ENCODE peak calls at places on chromosomes 4 and X, in eight cellular contexts. One of them, this sample, is unnamed.

GRCh38 chr4:139530833-139531427 is 25.1 kb downstream of the SETD7 start:
- DNase-seq in CD8-positive, alpha-beta memory T cell: peak; percentile 48
- DNase-seq in body of pancreas: peak; percentile 59
- DNase-seq in IMR-90: no peak
- DNase-seq in testis: peak; percentile 50
- DNase-seq in heart left ventricle: peak; percentile 53
- DNase-seq in CD4-positive, alpha-beta memory T cell: peak; percentile 41
- DNase-seq in mucosa of descending colon: no peak
- DNase-seq in this sample: peak; percentile 33

GRCh38 chr4:101439926-101440325 is 92.6 kb upstream of the PPP3CA start:
- DNase-seq in testis: no peak
- DNase-seq in IMR-90: peak; percentile 15
- DNase-seq in CD8-positive, alpha-beta memory T cell: no peak
- DNase-seq in CD4-positive, alpha-beta memory T cell: no peak
- DNase-seq in heart left ventricle: no peak
- DNase-seq in body of pancreas: no peak
- DNase-seq in mucosa of descending colon: no peak
- DNase-seq in this sample: no peak

GRCh38 chr4:184309241-184310170 is 91.8 kb upstream of the ENPP6 start:
- DNase-seq in IMR-90: no peak
- DNase-seq in CD4-positive, alpha-beta memory T cell: no peak
- DNase-seq in heart left ventricle: no peak
- DNase-seq in testis: no peak
- DNase-seq in mucosa of descending colon: no peak
- DNase-seq in CD8-positive, alpha-beta memory T cell: no peak
- DNase-seq in body of pancreas: no peak
- DNase-seq in this sample: no peak

GRCh38 chr4:167541286-167541685 is 307.0 kb upstream of the SPOCK3 start:
- DNase-seq in heart left ventricle: no peak
- DNase-seq in CD4-positive, alpha-beta memory T cell: no peak
- DNase-seq in body of pancreas: no peak
- DNase-seq in mucosa of descending colon: no peak
- DNase-seq in testis: no peak
- DNase-seq in CD8-positive, alpha-beta memory T cell: no peak
- DNase-seq in IMR-90: no peak
- DNase-seq in this sample: no peak

GRCh38 chrX:118928126-118928525 is 46.3 kb upstream of the LONRF3 start:
- DNase-seq in mucosa of descending colon: no peak
- DNase-seq in CD4-positive, alpha-beta memory T cell: no peak
- DNase-seq in body of pancreas: no peak
- DNase-seq in heart left ventricle: no peak
- DNase-seq in IMR-90: no peak
- DNase-seq in CD8-positive, alpha-beta memory T cell: no peak
- DNase-seq in testis: no peak
- DNase-seq in this sample: no peak

GRCh38 chrX:71493111-71493613 is 39.7 kb upstream of the OGT start:
- DNase-seq in mucosa of descending colon: no peak
- DNase-seq in heart left ventricle: no peak
- DNase-seq in body of pancreas: peak; percentile 35
- DNase-seq in IMR-90: no peak
- DNase-seq in CD8-positive, alpha-beta memory T cell: no peak
- DNase-seq in testis: peak; percentile 82
- DNase-seq in CD4-positive, alpha-beta memory T cell: no peak
- DNase-seq in this sample: no peak

GRCh38 chr4:107896158-107896645 is 35.1 kb upstream of the CYP2U1 start:
- DNase-seq in CD4-positive, alpha-beta memory T cell: no peak
- DNase-seq in IMR-90: peak; percentile 97
- DNase-seq in CD8-positive, alpha-beta memory T cell: no peak
- DNase-seq in body of pancreas: no peak
- DNase-seq in heart left ventricle: no peak
- DNase-seq in mucosa of descending colon: no peak
- DNase-seq in testis: no peak
- DNase-seq in this sample: peak; percentile 27

GRCh38 chr4:29046716-29047115 is 1673.5 kb upstream of the PCDH7 start:
- DNase-seq in mucosa of descending colon: no peak
- DNase-seq in IMR-90: peak; percentile 93
- DNase-seq in heart left ventricle: no peak
- DNase-seq in CD8-positive, alpha-beta memory T cell: no peak
- DNase-seq in body of pancreas: no peak
- DNase-seq in testis: no peak
- DNase-seq in CD4-positive, alpha-beta memory T cell: no peak
- DNase-seq in this sample: no peak

GRCh38 chr4:31692407-31692940 is 972.3 kb downstream of the PCDH7 start:
- DNase-seq in body of pancreas: no peak
- DNase-seq in mucosa of descending colon: no peak
- DNase-seq in CD4-positive, alpha-beta memory T cell: no peak
- DNase-seq in testis: no peak
- DNase-seq in IMR-90: no peak
- DNase-seq in CD8-positive, alpha-beta memory T cell: no peak
- DNase-seq in heart left ventricle: no peak
- DNase-seq in this sample: no peak

GRCh38 chrX:44974462-44974861 is 101.5 kb downstream of the KDM6A start:
- DNase-seq in IMR-90: peak; percentile 59
- DNase-seq in mucosa of descending colon: no peak
- DNase-seq in CD8-positive, alpha-beta memory T cell: no peak
- DNase-seq in testis: no peak
- DNase-seq in CD4-positive, alpha-beta memory T cell: no peak
- DNase-seq in heart left ventricle: no peak
- DNase-seq in body of pancreas: no peak
- DNase-seq in this sample: no peak

GRCh38 chr4:40728341-40728740 is 21.4 kb upstream of the NSUN7 start:
- DNase-seq in testis: no peak
- DNase-seq in CD4-positive, alpha-beta memory T cell: no peak
- DNase-seq in body of pancreas: no peak
- DNase-seq in IMR-90: no peak
- DNase-seq in heart left ventricle: no peak
- DNase-seq in mucosa of descending colon: no peak
- DNase-seq in CD8-positive, alpha-beta memory T cell: no peak
- DNase-seq in this sample: no peak

GRCh38 chr4:22063613-22064012 is 115.0 kb upstream of the KCNIP4 start:
- DNase-seq in IMR-90: no peak
- DNase-seq in CD8-positive, alpha-beta memory T cell: no peak
- DNase-seq in heart left ventricle: no peak
- DNase-seq in body of pancreas: no peak
- DNase-seq in testis: no peak
- DNase-seq in CD4-positive, alpha-beta memory T cell: no peak
- DNase-seq in mucosa of descending colon: no peak
- DNase-seq in this sample: no peak

GRCh38 chr4:177482367-177482766 is 40.1 kb upstream of the AGA start:
- DNase-seq in IMR-90: no peak
- DNase-seq in mucosa of descending colon: no peak
- DNase-seq in body of pancreas: no peak
- DNase-seq in CD8-positive, alpha-beta memory T cell: no peak
- DNase-seq in CD4-positive, alpha-beta memory T cell: no peak
- DNase-seq in testis: no peak
- DNase-seq in heart left ventricle: no peak
- DNase-seq in this sample: no peak

GRCh38 chr4:148184922-148185321 is 257.3 kb downstream of the NR3C2 start:
- DNase-seq in body of pancreas: no peak
- DNase-seq in mucosa of descending colon: no peak
- DNase-seq in IMR-90: no peak
- DNase-seq in CD4-positive, alpha-beta memory T cell: no peak
- DNase-seq in heart left ventricle: no peak
- DNase-seq in testis: no peak
- DNase-seq in CD8-positive, alpha-beta memory T cell: no peak
- DNase-seq in this sample: no peak

GRCh38 chr4:148182230-148182928 is 259.8 kb downstream of the NR3C2 start:
- DNase-seq in heart left ventricle: no peak
- DNase-seq in mucosa of descending colon: no peak
- DNase-seq in body of pancreas: no peak
- DNase-seq in CD4-positive, alpha-beta memory T cell: no peak
- DNase-seq in testis: no peak
- DNase-seq in CD8-positive, alpha-beta memory T cell: no peak
- DNase-seq in IMR-90: no peak
- DNase-seq in this sample: no peak
- H3K36me3 ChIP-seq in heart left ventricle: no peaks in the 10 kb centered on the region
- H3K36me3 ChIP-seq in mucosa of descending colon: no peaks in the 10 kb centered on the region
- H3K36me3 ChIP-seq in body of pancreas: no peaks in the 10 kb centered on the region
- H3K36me3 ChIP-seq in CD4-positive, alpha-beta memory T cell: no peaks in the 10 kb centered on the region
- H3K36me3 ChIP-seq in testis: no peaks in the 10 kb centered on the region
- H3K36me3 ChIP-seq in CD8-positive, alpha-beta memory T cell: no peaks in the 10 kb centered on the region
- H3K36me3 ChIP-seq in IMR-90: no peaks in the 10 kb centered on the region
- H3K36me3 ChIP-seq in this sample: no peaks in the 10 kb centered on the region

GRCh38 chrX:10118530-10118929 is 38.2 kb upstream of the CLCN4 start:
- DNase-seq in body of pancreas: no peak
- DNase-seq in CD4-positive, alpha-beta memory T cell: no peak
- DNase-seq in mucosa of descending colon: no peak
- DNase-seq in testis: no peak
- DNase-seq in CD8-positive, alpha-beta memory T cell: no peak
- DNase-seq in IMR-90: no peak
- DNase-seq in heart left ventricle: no peak
- DNase-seq in this sample: no peak

GRCh38 chrX:10117864-10118377 is 38.9 kb upstream of the CLCN4 start:
- DNase-seq in testis: no peak
- DNase-seq in mucosa of descending colon: no peak
- DNase-seq in heart left ventricle: no peak
- DNase-seq in body of pancreas: no peak
- DNase-seq in IMR-90: no peak
- DNase-seq in CD8-positive, alpha-beta memory T cell: no peak
- DNase-seq in CD4-positive, alpha-beta memory T cell: no peak
- DNase-seq in this sample: no peak

GRCh38 chrX:10112510-10112909 is 44.3 kb upstream of the CLCN4 start:
- DNase-seq in body of pancreas: no peak
- DNase-seq in testis: no peak
- DNase-seq in heart left ventricle: no peak
- DNase-seq in CD8-positive, alpha-beta memory T cell: no peak
- DNase-seq in CD4-positive, alpha-beta memory T cell: no peak
- DNase-seq in mucosa of descending colon: no peak
- DNase-seq in IMR-90: no peak
- DNase-seq in this sample: no peak

GRCh38 chrX:10117301-10117700 is 39.5 kb upstream of the CLCN4 start:
- DNase-seq in IMR-90: no peak
- DNase-seq in testis: no peak
- DNase-seq in heart left ventricle: no peak
- DNase-seq in CD8-positive, alpha-beta memory T cell: no peak
- DNase-seq in CD4-positive, alpha-beta memory T cell: no peak
- DNase-seq in body of pancreas: no peak
- DNase-seq in mucosa of descending colon: no peak
- DNase-seq in this sample: no peak

DNA sequence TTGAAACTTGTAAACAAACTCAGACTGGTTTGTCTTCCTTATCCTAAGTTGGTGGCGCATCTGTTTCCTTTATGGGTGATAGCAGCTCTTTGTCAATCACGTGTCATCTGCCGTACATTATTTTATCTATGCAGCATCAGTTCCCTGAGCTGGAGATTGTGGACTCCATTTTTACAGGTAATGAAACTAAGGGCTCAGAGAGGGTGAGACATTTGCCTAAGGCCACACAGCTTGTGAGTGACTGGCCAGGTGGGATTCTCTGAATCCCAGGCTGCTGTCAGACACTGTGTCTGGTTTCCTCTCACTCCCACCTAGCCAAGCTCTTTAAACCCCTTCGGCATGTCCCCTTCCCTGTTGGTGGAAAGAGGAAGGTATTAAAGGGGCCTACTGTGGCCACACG is 41.7 kb upstream of the CLCN4 start:
- DNase-seq in IMR-90: no peak
- DNase-seq in testis: no peak
- DNase-seq in CD8-positive, alpha-beta memory T cell: no peak
- DNase-seq in mucosa of descending colon: no peak
- DNase-seq in CD4-positive, alpha-beta memory T cell: no peak
- DNase-seq in body of pancreas: no peak
- DNase-seq in heart left ventricle: no peak
- DNase-seq in this sample: no peak
- H3K36me3 ChIP-seq in IMR-90: peaks cover 21% of the 10 kb centered on the region
- H3K36me3 ChIP-seq in testis: no peaks in the 10 kb centered on the region
- H3K36me3 ChIP-seq in CD8-positive, alpha-beta memory T cell: peaks cover 8% of the 10 kb centered on the region
- H3K36me3 ChIP-seq in mucosa of descending colon: no peaks in the 10 kb centered on the region
- H3K36me3 ChIP-seq in CD4-positive, alpha-beta memory T cell: no peaks in the 10 kb centered on the region
- H3K36me3 ChIP-seq in body of pancreas: no peaks in the 10 kb centered on the region
- H3K36me3 ChIP-seq in heart left ventricle: no peaks in the 10 kb centered on the region
- H3K36me3 ChIP-seq in this sample: no peaks in the 10 kb centered on the region

GRCh38 chr4:6999172-7000086 is 43.7 kb upstream of the TADA2B start:
- DNase-seq in CD4-positive, alpha-beta memory T cell: peak; percentile 29
- DNase-seq in IMR-90: no peak
- DNase-seq in mucosa of descending colon: peak; percentile 33
- DNase-seq in testis: no peak
- DNase-seq in CD8-positive, alpha-beta memory T cell: no peak
- DNase-seq in body of pancreas: no peak
- DNase-seq in heart left ventricle: no peak
- DNase-seq in this sample: peak; percentile 67
- H3K36me3 ChIP-seq in CD4-positive, alpha-beta memory T cell: peaks cover 51% of the 10 kb centered on the region
- H3K36me3 ChIP-seq in IMR-90: peaks cover 57% of the 10 kb centered on the region
- H3K36me3 ChIP-seq in mucosa of descending colon: peaks cover 13% of the 10 kb centered on the region
- H3K36me3 ChIP-seq in testis: peaks cover 5% of the 10 kb centered on the region
- H3K36me3 ChIP-seq in CD8-positive, alpha-beta memory T cell: peaks cover 61% of the 10 kb centered on the region
- H3K36me3 ChIP-seq in body of pancreas: no peaks in the 10 kb centered on the region
- H3K36me3 ChIP-seq in heart left ventricle: peaks cover 4% of the 10 kb centered on the region
- H3K36me3 ChIP-seq in this sample: peaks cover 46% of the 10 kb centered on the region

GRCh38 chrX:40653535-40653934 is 6.2 kb upstream of the CXorf38 start:
- DNase-seq in testis: no peak
- DNase-seq in heart left ventricle: no peak
- DNase-seq in CD8-positive, alpha-beta memory T cell: no peak
- DNase-seq in body of pancreas: no peak
- DNase-seq in CD4-positive, alpha-beta memory T cell: no peak
- DNase-seq in IMR-90: no peak
- DNase-seq in mucosa of descending colon: no peak
- DNase-seq in this sample: no peak
- H3K36me3 ChIP-seq in testis: no peaks in the 10 kb centered on the region
- H3K36me3 ChIP-seq in heart left ventricle: no peaks in the 10 kb centered on the region
- H3K36me3 ChIP-seq in CD8-positive, alpha-beta memory T cell: peaks cover 13% of the 10 kb centered on the region
- H3K36me3 ChIP-seq in body of pancreas: no peaks in the 10 kb centered on the region
- H3K36me3 ChIP-seq in CD4-positive, alpha-beta memory T cell: peaks cover 4% of the 10 kb centered on the region
- H3K36me3 ChIP-seq in IMR-90: peaks cover 2% of the 10 kb centered on the region
- H3K36me3 ChIP-seq in mucosa of descending colon: peaks cover 3% of the 10 kb centered on the region
- H3K36me3 ChIP-seq in this sample: no peaks in the 10 kb centered on the region

DNA sequence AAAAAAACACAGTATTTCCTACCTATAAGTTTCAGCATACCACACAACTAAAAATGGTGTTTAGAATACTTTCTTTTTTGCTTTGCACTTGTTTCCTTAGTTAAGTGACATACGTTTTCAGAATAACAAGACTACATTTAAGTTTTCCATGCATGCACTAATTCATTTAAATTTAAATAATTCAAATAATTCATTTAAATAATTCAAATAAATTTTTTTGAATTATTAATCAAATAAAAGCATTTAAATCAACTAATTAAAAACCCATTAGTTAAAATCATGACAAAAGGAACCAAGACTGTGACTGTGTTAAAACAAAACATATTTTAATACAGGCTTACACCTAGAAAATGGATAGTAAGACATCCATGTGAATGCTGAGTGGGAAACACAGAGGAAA is 12.8 kb downstream of the ANXA5 start:
- DNase-seq in mucosa of descending colon: no peak
- DNase-seq in testis: no peak
- DNase-seq in body of pancreas: no peak
- DNase-seq in heart left ventricle: no peak
- DNase-seq in CD4-positive, alpha-beta memory T cell: no peak
- DNase-seq in CD8-positive, alpha-beta memory T cell: no peak
- DNase-seq in IMR-90: no peak
- DNase-seq in this sample: no peak
- H3K36me3 ChIP-seq in mucosa of descending colon: no peaks in the 10 kb centered on the region
- H3K36me3 ChIP-seq in testis: no peaks in the 10 kb centered on the region
- H3K36me3 ChIP-seq in body of pancreas: peaks cover 5% of the 10 kb centered on the region
- H3K36me3 ChIP-seq in heart left ventricle: no peaks in the 10 kb centered on the region
- H3K36me3 ChIP-seq in CD4-positive, alpha-beta memory T cell: peaks cover 39% of the 10 kb centered on the region
- H3K36me3 ChIP-seq in CD8-positive, alpha-beta memory T cell: peaks cover 18% of the 10 kb centered on the region
- H3K36me3 ChIP-seq in IMR-90: peaks cover 48% of the 10 kb centered on the region
- H3K36me3 ChIP-seq in this sample: peaks cover 93% of the 10 kb centered on the region

GRCh38 chr4:7003879-7004240 is 39.3 kb upstream of the TADA2B start:
- DNase-seq in CD8-positive, alpha-beta memory T cell: no peak
- DNase-seq in CD4-positive, alpha-beta memory T cell: no peak
- DNase-seq in heart left ventricle: no peak
- DNase-seq in IMR-90: no peak
- DNase-seq in testis: no peak
- DNase-seq in body of pancreas: no peak
- DNase-seq in mucosa of descending colon: no peak
- DNase-seq in this sample: no peak
- H3K36me3 ChIP-seq in CD8-positive, alpha-beta memory T cell: peaks cover 58% of the 10 kb centered on the region
- H3K36me3 ChIP-seq in CD4-positive, alpha-beta memory T cell: peaks cover 65% of the 10 kb centered on the region
- H3K36me3 ChIP-seq in heart left ventricle: peaks cover 4% of the 10 kb centered on the region
- H3K36me3 ChIP-seq in IMR-90: peaks cover 50% of the 10 kb centered on the region
- H3K36me3 ChIP-seq in testis: peaks cover 5% of the 10 kb centered on the region
- H3K36me3 ChIP-seq in body of pancreas: no peaks in the 10 kb centered on the region
- H3K36me3 ChIP-seq in mucosa of descending colon: peaks cover 16% of the 10 kb centered on the region
- H3K36me3 ChIP-seq in this sample: peaks cover 45% of the 10 kb centered on the region

GRCh38 chr4:39303871-39304270 is 62.3 kb downstream of the RFC1 start:
- DNase-seq in testis: no peak
- DNase-seq in body of pancreas: no peak
- DNase-seq in heart left ventricle: no peak
- DNase-seq in CD8-positive, alpha-beta memory T cell: no peak
- DNase-seq in CD4-positive, alpha-beta memory T cell: no peak
- DNase-seq in IMR-90: no peak
- DNase-seq in mucosa of descending colon: no peak
- DNase-seq in this sample: no peak
- H3K36me3 ChIP-seq in testis: no peaks in the 10 kb centered on the region
- H3K36me3 ChIP-seq in body of pancreas: peaks cover 5% of the 10 kb centered on the region
- H3K36me3 ChIP-seq in heart left ventricle: no peaks in the 10 kb centered on the region
- H3K36me3 ChIP-seq in CD8-positive, alpha-beta memory T cell: peaks cover 54% of the 10 kb centered on the region
- H3K36me3 ChIP-seq in CD4-positive, alpha-beta memory T cell: peaks cover 56% of the 10 kb centered on the region
- H3K36me3 ChIP-seq in IMR-90: peaks cover 26% of the 10 kb centered on the region
- H3K36me3 ChIP-seq in mucosa of descending colon: no peaks in the 10 kb centered on the region
- H3K36me3 ChIP-seq in this sample: peaks cover 65% of the 10 kb centered on the region